ENCODE peak calls at places on chromosomes 12 and 14, in ten cellular contexts. One of them, this sample, is unnamed.

GRCh38 chr14:105486974-105487448 is 325 bp downstream of the CRIP1 start:
- DNase-seq in amygdala: no peak
- DNase-seq in LHCN-M2: no peak
- DNase-seq in HTR-8/SVneo: no peak
- DNase-seq in iris pigment epithelial cell: no peak
- DNase-seq in activated naive CD8-positive, alpha-beta T cell treated with anti-CD3 and anti-CD28 coated beads, Interleukin-2, amount 50 U/mL, for 24 hours: peak; percentile 65
- DNase-seq in MM.1S: no peak
- DNase-seq in Calu3: no peak
- DNase-seq in NCI-H1092 treated with DMSO at 0.1 percent for 48 hours: no peak
- DNase-seq in progenitor cell of endocrine pancreas: no peak
- DNase-seq in this sample: no peak

GRCh38 chr12:11718768-11719253 is 69.3 kb downstream of the ETV6 start:
- DNase-seq in amygdala: no peak
- DNase-seq in LHCN-M2: peak; percentile 66
- DNase-seq in HTR-8/SVneo: no peak
- DNase-seq in iris pigment epithelial cell: peak; percentile 82
- DNase-seq in activated naive CD8-positive, alpha-beta T cell treated with anti-CD3 and anti-CD28 coated beads, Interleukin-2, amount 50 U/mL, for 24 hours: no peak
- DNase-seq in MM.1S: no peak
- DNase-seq in Calu3: no peak
- DNase-seq in NCI-H1092 treated with DMSO at 0.1 percent for 48 hours: no peak
- DNase-seq in progenitor cell of endocrine pancreas: no peak
- DNase-seq in this sample: no peak

GRCh38 chr12:81644503-81644902 is 114.6 kb downstream of the PPFIA2 start:
- DNase-seq in amygdala: no peak
- DNase-seq in LHCN-M2: peak; percentile 5
- DNase-seq in HTR-8/SVneo: peak; percentile 14
- DNase-seq in iris pigment epithelial cell: peak; percentile 54
- DNase-seq in activated naive CD8-positive, alpha-beta T cell treated with anti-CD3 and anti-CD28 coated beads, Interleukin-2, amount 50 U/mL, for 24 hours: no peak
- DNase-seq in MM.1S: peak; percentile 52
- DNase-seq in Calu3: peak; percentile 16
- DNase-seq in NCI-H1092 treated with DMSO at 0.1 percent for 48 hours: peak; percentile 60
- DNase-seq in progenitor cell of endocrine pancreas: no peak
- DNase-seq in this sample: peak; percentile 19

GRCh38 chr12:100797246-100797645 is 2.7 kb downstream of the ANO4 start:
- DNase-seq in amygdala: no peak
- DNase-seq in LHCN-M2: no peak
- DNase-seq in HTR-8/SVneo: no peak
- DNase-seq in iris pigment epithelial cell: no peak
- DNase-seq in activated naive CD8-positive, alpha-beta T cell treated with anti-CD3 and anti-CD28 coated beads, Interleukin-2, amount 50 U/mL, for 24 hours: no peak
- DNase-seq in MM.1S: no peak
- DNase-seq in Calu3: no peak
- DNase-seq in NCI-H1092 treated with DMSO at 0.1 percent for 48 hours: no peak
- DNase-seq in progenitor cell of endocrine pancreas: no peak
- DNase-seq in this sample: no peak

GRCh38 chr12:52913424-52913821 is 8.5 kb upstream of the KRT8 start:
- DNase-seq in amygdala: no peak
- DNase-seq in LHCN-M2: no peak
- DNase-seq in HTR-8/SVneo: no peak
- DNase-seq in iris pigment epithelial cell: no peak
- DNase-seq in activated naive CD8-positive, alpha-beta T cell treated with anti-CD3 and anti-CD28 coated beads, Interleukin-2, amount 50 U/mL, for 24 hours: no peak
- DNase-seq in MM.1S: no peak
- DNase-seq in Calu3: no peak
- DNase-seq in NCI-H1092 treated with DMSO at 0.1 percent for 48 hours: no peak
- DNase-seq in progenitor cell of endocrine pancreas: no peak
- DNase-seq in this sample: no peak

GRCh38 chr14:23141706-23142467 is 22.8 kb upstream of the CEBPE start:
- DNase-seq in amygdala: no peak
- DNase-seq in LHCN-M2: peak; percentile 13
- DNase-seq in HTR-8/SVneo: peak; percentile 33
- DNase-seq in iris pigment epithelial cell: peak; percentile 54
- DNase-seq in activated naive CD8-positive, alpha-beta T cell treated with anti-CD3 and anti-CD28 coated beads, Interleukin-2, amount 50 U/mL, for 24 hours: no peak
- DNase-seq in MM.1S: no peak
- DNase-seq in Calu3: no peak
- DNase-seq in NCI-H1092 treated with DMSO at 0.1 percent for 48 hours: no peak
- DNase-seq in progenitor cell of endocrine pancreas: no peak
- DNase-seq in this sample: peak; percentile 43

GRCh38 chr14:54366726-54367707 is 29.8 kb upstream of the CDKN3 start:
- DNase-seq in amygdala: peak; percentile 42
- DNase-seq in LHCN-M2: peak; percentile 61
- DNase-seq in HTR-8/SVneo: peak; percentile 82
- DNase-seq in iris pigment epithelial cell: peak; percentile 73
- DNase-seq in activated naive CD8-positive, alpha-beta T cell treated with anti-CD3 and anti-CD28 coated beads, Interleukin-2, amount 50 U/mL, for 24 hours: peak; percentile 18
- DNase-seq in MM.1S: peak; percentile 22
- DNase-seq in Calu3: peak; percentile 56
- DNase-seq in NCI-H1092 treated with DMSO at 0.1 percent for 48 hours: peak; percentile 66
- DNase-seq in progenitor cell of endocrine pancreas: no peak
- DNase-seq in this sample: peak; percentile 86

GRCh38 chr12:121801601-121802484 is 2.0 kb upstream of the SETD1B start:
- DNase-seq in amygdala: no peak
- DNase-seq in LHCN-M2: no peak
- DNase-seq in HTR-8/SVneo: no peak
- DNase-seq in iris pigment epithelial cell: peak; percentile 63
- DNase-seq in activated naive CD8-positive, alpha-beta T cell treated with anti-CD3 and anti-CD28 coated beads, Interleukin-2, amount 50 U/mL, for 24 hours: peak; percentile 34
- DNase-seq in MM.1S: peak; percentile 46
- DNase-seq in Calu3: no peak
- DNase-seq in NCI-H1092 treated with DMSO at 0.1 percent for 48 hours: peak; percentile 51
- DNase-seq in progenitor cell of endocrine pancreas: no peak
- DNase-seq in this sample: no peak

GRCh38 chr12:54001283-54002187 is 1.6 kb downstream of the HOXC9 start:
- DNase-seq in amygdala: no peak
- DNase-seq in LHCN-M2: peak; percentile 11
- DNase-seq in HTR-8/SVneo: no peak
- DNase-seq in iris pigment epithelial cell: no peak
- DNase-seq in activated naive CD8-positive, alpha-beta T cell treated with anti-CD3 and anti-CD28 coated beads, Interleukin-2, amount 50 U/mL, for 24 hours: no peak
- DNase-seq in MM.1S: no peak
- DNase-seq in Calu3: no peak
- DNase-seq in NCI-H1092 treated with DMSO at 0.1 percent for 48 hours: no peak
- DNase-seq in progenitor cell of endocrine pancreas: no peak
- DNase-seq in this sample: no peak

GRCh38 chr14:68195126-68195525 is 375.5 kb downstream of the RAD51B start:
- DNase-seq in amygdala: no peak
- DNase-seq in LHCN-M2: peak; percentile 62
- DNase-seq in HTR-8/SVneo: no peak
- DNase-seq in iris pigment epithelial cell: no peak
- DNase-seq in activated naive CD8-positive, alpha-beta T cell treated with anti-CD3 and anti-CD28 coated beads, Interleukin-2, amount 50 U/mL, for 24 hours: no peak
- DNase-seq in MM.1S: no peak
- DNase-seq in Calu3: peak; percentile 17
- DNase-seq in NCI-H1092 treated with DMSO at 0.1 percent for 48 hours: peak; percentile 92
- DNase-seq in progenitor cell of endocrine pancreas: no peak
- DNase-seq in this sample: no peak

GRCh38 chr12:101828463-101829196 is 2.1 kb downstream of the GNPTAB start:
- DNase-seq in amygdala: no peak
- DNase-seq in LHCN-M2: no peak
- DNase-seq in HTR-8/SVneo: no peak
- DNase-seq in iris pigment epithelial cell: no peak
- DNase-seq in activated naive CD8-positive, alpha-beta T cell treated with anti-CD3 and anti-CD28 coated beads, Interleukin-2, amount 50 U/mL, for 24 hours: no peak
- DNase-seq in MM.1S: peak; percentile 82
- DNase-seq in Calu3: no peak
- DNase-seq in NCI-H1092 treated with DMSO at 0.1 percent for 48 hours: no peak
- DNase-seq in progenitor cell of endocrine pancreas: no peak
- DNase-seq in this sample: no peak

GRCh38 chr12:63163542-63163941 is 12.5 kb upstream of the AVPR1A start:
- DNase-seq in amygdala: no peak
- DNase-seq in LHCN-M2: peak; percentile 15
- DNase-seq in HTR-8/SVneo: no peak
- DNase-seq in iris pigment epithelial cell: peak; percentile 6
- DNase-seq in activated naive CD8-positive, alpha-beta T cell treated with anti-CD3 and anti-CD28 coated beads, Interleukin-2, amount 50 U/mL, for 24 hours: no peak
- DNase-seq in MM.1S: no peak
- DNase-seq in Calu3: no peak
- DNase-seq in NCI-H1092 treated with DMSO at 0.1 percent for 48 hours: no peak
- DNase-seq in progenitor cell of endocrine pancreas: no peak
- DNase-seq in this sample: no peak

GRCh38 chr12:106861984-106862894 is 87.8 kb downstream of the RIC8B start:
- DNase-seq in amygdala: no peak
- DNase-seq in LHCN-M2: peak; percentile 66
- DNase-seq in HTR-8/SVneo: no peak
- DNase-seq in iris pigment epithelial cell: peak; percentile 92
- DNase-seq in activated naive CD8-positive, alpha-beta T cell treated with anti-CD3 and anti-CD28 coated beads, Interleukin-2, amount 50 U/mL, for 24 hours: no peak
- DNase-seq in MM.1S: no peak
- DNase-seq in Calu3: no peak
- DNase-seq in NCI-H1092 treated with DMSO at 0.1 percent for 48 hours: no peak
- DNase-seq in progenitor cell of endocrine pancreas: no peak
- DNase-seq in this sample: no peak

GRCh38 chr12:43273467-43273866 is 278.5 kb downstream of the ADAMTS20 start:
- DNase-seq in amygdala: no peak
- DNase-seq in LHCN-M2: no peak
- DNase-seq in HTR-8/SVneo: no peak
- DNase-seq in iris pigment epithelial cell: no peak
- DNase-seq in activated naive CD8-positive, alpha-beta T cell treated with anti-CD3 and anti-CD28 coated beads, Interleukin-2, amount 50 U/mL, for 24 hours: no peak
- DNase-seq in MM.1S: no peak
- DNase-seq in Calu3: no peak
- DNase-seq in NCI-H1092 treated with DMSO at 0.1 percent for 48 hours: no peak
- DNase-seq in progenitor cell of endocrine pancreas: no peak
- DNase-seq in this sample: no peak